ENCODE peak calls at places on chromosome 16, in five cellular contexts. One of them, this sample, is unnamed.

GRCh38 chr16:89360760-89361435 is 129.5 kb downstream of the ANKRD11 start:
- DNase-seq in naive thymus-derived CD8-positive, alpha-beta T cell: peak; percentile 51
- DNase-seq in fibroblast of mammary gland: no peak
- DNase-seq in thyroid gland: peak; percentile 87
- DNase-seq in nucleus accumbens: no peak
- DNase-seq in this sample: peak; percentile 72

GRCh38 chr16:15913046-15913698 is 24.8 kb upstream of the CEP20 start:
- DNase-seq in naive thymus-derived CD8-positive, alpha-beta T cell: no peak
- DNase-seq in fibroblast of mammary gland: no peak
- DNase-seq in thyroid gland: no peak
- DNase-seq in nucleus accumbens: no peak
- DNase-seq in this sample: no peak

GRCh38 chr16:10868562-10869469 is 8.2 kb upstream of the CIITA start:
- DNase-seq in naive thymus-derived CD8-positive, alpha-beta T cell: no peak
- DNase-seq in fibroblast of mammary gland: no peak
- DNase-seq in thyroid gland: peak; percentile 16
- DNase-seq in nucleus accumbens: no peak
- DNase-seq in this sample: peak; percentile 96

GRCh38 chr16:9046667-9047055 is 44.8 kb upstream of the HAPSTR1 start:
- DNase-seq in naive thymus-derived CD8-positive, alpha-beta T cell: no peak
- DNase-seq in fibroblast of mammary gland: no peak
- DNase-seq in thyroid gland: no peak
- DNase-seq in nucleus accumbens: no peak
- DNase-seq in this sample: no peak

GRCh38 chr16:3157229-3158013 is 22.6 kb downstream of the ZNF213 start:
- DNase-seq in naive thymus-derived CD8-positive, alpha-beta T cell: no peak
- DNase-seq in fibroblast of mammary gland: peak; percentile 97
- DNase-seq in thyroid gland: peak; percentile 54
- DNase-seq in nucleus accumbens: no peak
- DNase-seq in this sample: no peak

GRCh38 chr16:4803479-4804243 is 1.2 kb upstream of the ROGDI start:
- DNase-seq in naive thymus-derived CD8-positive, alpha-beta T cell: no peak
- DNase-seq in fibroblast of mammary gland: no peak
- DNase-seq in thyroid gland: no peak
- DNase-seq in nucleus accumbens: no peak
- DNase-seq in this sample: no peak

GRCh38 chr16:73746554-73746953 is 550.1 kb upstream of the PSMD7 start:
- DNase-seq in naive thymus-derived CD8-positive, alpha-beta T cell: no peak
- DNase-seq in fibroblast of mammary gland: no peak
- DNase-seq in thyroid gland: no peak
- DNase-seq in nucleus accumbens: no peak
- DNase-seq in this sample: no peak

GRCh38 chr16:57616871-57617270 is 11.6 kb upstream of the ADGRG1 start:
- DNase-seq in naive thymus-derived CD8-positive, alpha-beta T cell: no peak
- DNase-seq in fibroblast of mammary gland: no peak
- DNase-seq in thyroid gland: peak; percentile 2
- DNase-seq in nucleus accumbens: no peak
- DNase-seq in this sample: no peak

GRCh38 chr16:3998793-3999478 is 117.3 kb downstream of the ADCY9 start:
- DNase-seq in naive thymus-derived CD8-positive, alpha-beta T cell: no peak
- DNase-seq in fibroblast of mammary gland: peak; percentile 57
- DNase-seq in thyroid gland: no peak
- DNase-seq in nucleus accumbens: no peak
- DNase-seq in this sample: no peak

GRCh38 chr16:66890796-66891195 is 10.5 kb downstream of the PDP2 start:
- DNase-seq in naive thymus-derived CD8-positive, alpha-beta T cell: no peak
- DNase-seq in fibroblast of mammary gland: no peak
- DNase-seq in thyroid gland: no peak
- DNase-seq in nucleus accumbens: no peak
- DNase-seq in this sample: no peak

GRCh38 chr16:85800321-85800669 is 800 bp downstream of the COX4I1 start:
- DNase-seq in naive thymus-derived CD8-positive, alpha-beta T cell: peak; percentile 31
- DNase-seq in fibroblast of mammary gland: no peak
- DNase-seq in thyroid gland: no peak
- DNase-seq in nucleus accumbens: no peak
- DNase-seq in this sample: no peak

GRCh38 chr16:85733155-85733838 is 17.6 kb downstream of the C16orf74 start:
- DNase-seq in naive thymus-derived CD8-positive, alpha-beta T cell: no peak
- DNase-seq in fibroblast of mammary gland: no peak
- DNase-seq in thyroid gland: no peak
- DNase-seq in nucleus accumbens: no peak
- DNase-seq in this sample: no peak

GRCh38 chr16:53131363-53132071 is 76.7 kb downstream of the CHD9 start:
- DNase-seq in naive thymus-derived CD8-positive, alpha-beta T cell: peak; percentile 57
- DNase-seq in fibroblast of mammary gland: peak; percentile 55
- DNase-seq in thyroid gland: peak; percentile 59
- DNase-seq in nucleus accumbens: peak; percentile 19
- DNase-seq in this sample: peak; percentile 69

GRCh38 chr16:66551362-66551761 is 1.0 kb upstream of the CKLF start:
- DNase-seq in naive thymus-derived CD8-positive, alpha-beta T cell: peak; percentile 26
- DNase-seq in fibroblast of mammary gland: peak; percentile 41
- DNase-seq in thyroid gland: peak; percentile 19
- DNase-seq in nucleus accumbens: no peak
- DNase-seq in this sample: peak; percentile 68

GRCh38 chr16:86243571-86244154 is 266.7 kb upstream of the FOXF1 start:
- DNase-seq in naive thymus-derived CD8-positive, alpha-beta T cell: no peak
- DNase-seq in fibroblast of mammary gland: no peak
- DNase-seq in thyroid gland: no peak
- DNase-seq in nucleus accumbens: no peak
- DNase-seq in this sample: no peak

GRCh38 chr16:78133919-78134318 is 34.5 kb downstream of the WWOX start:
- DNase-seq in naive thymus-derived CD8-positive, alpha-beta T cell: no peak
- DNase-seq in fibroblast of mammary gland: no peak
- DNase-seq in thyroid gland: no peak
- DNase-seq in nucleus accumbens: no peak
- DNase-seq in this sample: no peak

GRCh38 chr16:71205482-71206131 is 24.9 kb downstream of the HYDIN start:
- DNase-seq in naive thymus-derived CD8-positive, alpha-beta T cell: no peak
- DNase-seq in fibroblast of mammary gland: no peak
- DNase-seq in thyroid gland: peak; percentile 2
- DNase-seq in nucleus accumbens: peak; percentile 9
- DNase-seq in this sample: no peak

GRCh38 chr16:69318911-69319289 is 7.8 kb downstream of the VPS4A start:
- DNase-seq in naive thymus-derived CD8-positive, alpha-beta T cell: no peak
- DNase-seq in fibroblast of mammary gland: no peak
- DNase-seq in thyroid gland: no peak
- DNase-seq in nucleus accumbens: no peak
- DNase-seq in this sample: no peak

GRCh38 chr16:1383556-1383955 is 30.9 kb downstream of the UNKL start:
- DNase-seq in naive thymus-derived CD8-positive, alpha-beta T cell: no peak
- DNase-seq in fibroblast of mammary gland: no peak
- DNase-seq in thyroid gland: no peak
- DNase-seq in nucleus accumbens: no peak
- DNase-seq in this sample: no peak

GRCh38 chr16:12639044-12639443 is 164.6 kb downstream of the CPPED1 start:
- DNase-seq in naive thymus-derived CD8-positive, alpha-beta T cell: no peak
- DNase-seq in fibroblast of mammary gland: peak; percentile 77
- DNase-seq in thyroid gland: no peak
- DNase-seq in nucleus accumbens: no peak
- DNase-seq in this sample: no peak

GRCh38 chr16:17258848-17259713 is 211.7 kb downstream of the XYLT1 start:
- DNase-seq in naive thymus-derived CD8-positive, alpha-beta T cell: no peak
- DNase-seq in fibroblast of mammary gland: peak; percentile 15
- DNase-seq in thyroid gland: no peak
- DNase-seq in nucleus accumbens: no peak
- DNase-seq in this sample: peak; percentile 34

GRCh38 chr16:4263504-4264436 is 9.1 kb downstream of the TFAP4 start:
- DNase-seq in naive thymus-derived CD8-positive, alpha-beta T cell: no peak
- DNase-seq in fibroblast of mammary gland: peak; percentile 96
- DNase-seq in thyroid gland: peak; percentile 25
- DNase-seq in nucleus accumbens: no peak
- DNase-seq in this sample: no peak

GRCh38 chr16:50038756-50039529 is 13.9 kb downstream of the CNEP1R1 start:
- DNase-seq in naive thymus-derived CD8-positive, alpha-beta T cell: no peak
- DNase-seq in fibroblast of mammary gland: no peak
- DNase-seq in thyroid gland: peak; percentile 8
- DNase-seq in nucleus accumbens: peak; percentile 3
- DNase-seq in this sample: no peak

GRCh38 chr16:84484579-84485254 is 19.7 kb downstream of the MEAK7 start:
- DNase-seq in naive thymus-derived CD8-positive, alpha-beta T cell: no peak
- DNase-seq in fibroblast of mammary gland: peak; percentile 63
- DNase-seq in thyroid gland: peak; percentile 67
- DNase-seq in nucleus accumbens: peak; percentile 45
- DNase-seq in this sample: no peak

GRCh38 chr16:72910371-72910770 is 137.6 kb downstream of the ZFHX3 start:
- DNase-seq in naive thymus-derived CD8-positive, alpha-beta T cell: no peak
- DNase-seq in fibroblast of mammary gland: no peak
- DNase-seq in thyroid gland: no peak
- DNase-seq in nucleus accumbens: no peak
- DNase-seq in this sample: no peak

GRCh38 chr16:52812945-52813556 is 239.6 kb downstream of the CHD9NB start:
- DNase-seq in naive thymus-derived CD8-positive, alpha-beta T cell: no peak
- DNase-seq in fibroblast of mammary gland: peak; percentile 81
- DNase-seq in thyroid gland: no peak
- DNase-seq in nucleus accumbens: no peak
- DNase-seq in this sample: no peak

GRCh38 chr16:68396481-68396880 is 51.8 kb downstream of the SMPD3 start:
- DNase-seq in naive thymus-derived CD8-positive, alpha-beta T cell: no peak
- DNase-seq in fibroblast of mammary gland: peak; percentile 47
- DNase-seq in thyroid gland: peak; percentile 55
- DNase-seq in nucleus accumbens: no peak
- DNase-seq in this sample: no peak

GRCh38 chr16:11303405-11304138 is 22.4 kb upstream of the PRM1 start:
- DNase-seq in naive thymus-derived CD8-positive, alpha-beta T cell: no peak
- DNase-seq in fibroblast of mammary gland: no peak
- DNase-seq in thyroid gland: peak; percentile 91
- DNase-seq in nucleus accumbens: no peak
- DNase-seq in this sample: no peak

GRCh38 chr16:75000481-75001081 is 1.8 kb downstream of the ZNRF1 start:
- DNase-seq in naive thymus-derived CD8-positive, alpha-beta T cell: no peak
- DNase-seq in fibroblast of mammary gland: no peak
- DNase-seq in thyroid gland: peak; percentile 62
- DNase-seq in nucleus accumbens: no peak
- DNase-seq in this sample: peak; percentile 42

GRCh38 chr16:78507576-78507975 is 408.1 kb downstream of the WWOX start:
- DNase-seq in naive thymus-derived CD8-positive, alpha-beta T cell: no peak
- DNase-seq in fibroblast of mammary gland: no peak
- DNase-seq in thyroid gland: no peak
- DNase-seq in nucleus accumbens: no peak
- DNase-seq in this sample: no peak

GRCh38 chr16:55475919-55476318 is 3.1 kb upstream of the MMP2 start:
- DNase-seq in naive thymus-derived CD8-positive, alpha-beta T cell: no peak
- DNase-seq in fibroblast of mammary gland: no peak
- DNase-seq in thyroid gland: peak; percentile 56
- DNase-seq in nucleus accumbens: no peak
- DNase-seq in this sample: no peak

GRCh38 chr16:22202261-22202637 is 3.8 kb upstream of the EEF2K start:
- DNase-seq in naive thymus-derived CD8-positive, alpha-beta T cell: no peak
- DNase-seq in fibroblast of mammary gland: no peak
- DNase-seq in thyroid gland: no peak
- DNase-seq in nucleus accumbens: no peak
- DNase-seq in this sample: no peak

GRCh38 chr16:841455-842060 is 41.0 kb upstream of the GNG13 start:
- DNase-seq in naive thymus-derived CD8-positive, alpha-beta T cell: no peak
- DNase-seq in fibroblast of mammary gland: no peak
- DNase-seq in thyroid gland: no peak
- DNase-seq in nucleus accumbens: no peak
- DNase-seq in this sample: no peak

GRCh38 chr16:54402873-54403272 is 116.3 kb upstream of the IRX3 start:
- DNase-seq in naive thymus-derived CD8-positive, alpha-beta T cell: no peak
- DNase-seq in fibroblast of mammary gland: no peak
- DNase-seq in thyroid gland: no peak
- DNase-seq in nucleus accumbens: no peak
- DNase-seq in this sample: no peak

GRCh38 chr16:73350707-73351452 is 303.0 kb upstream of the ZFHX3 start:
- DNase-seq in naive thymus-derived CD8-positive, alpha-beta T cell: no peak
- DNase-seq in fibroblast of mammary gland: no peak
- DNase-seq in thyroid gland: peak; percentile 73
- DNase-seq in nucleus accumbens: no peak
- DNase-seq in this sample: no peak

GRCh38 chr16:30151091-30151490 is 28.1 kb upstream of the MAPK3 start:
- DNase-seq in naive thymus-derived CD8-positive, alpha-beta T cell: no peak
- DNase-seq in fibroblast of mammary gland: no peak
- DNase-seq in thyroid gland: no peak
- DNase-seq in nucleus accumbens: no peak
- DNase-seq in this sample: no peak

GRCh38 chr16:21161211-21161610 is 2.7 kb downstream of the LDAF1 start:
- DNase-seq in naive thymus-derived CD8-positive, alpha-beta T cell: no peak
- DNase-seq in fibroblast of mammary gland: no peak
- DNase-seq in thyroid gland: no peak
- DNase-seq in nucleus accumbens: no peak
- DNase-seq in this sample: no peak